ENCODE peak calls at places on chromosomes 1 and 21, in ten cellular contexts. R is midbrain; Q is iPS-NIHi11; N is iris pigment epithelial cell; Z is keratinocyte; I is thyroid gland; H is Peyer's patch; M is stimulated activated CD4-positive, alpha-beta T cell treated with anti-CD3 and anti-CD28 coated beads, Interleukin-12 subunit alpha, Interleukin-12 subunit beta, amount 100 ng/mL, for 4 hours; X is NCI-H1417 treated with DMSO at 0.1 percent for 48 hours; F is activated CD4-positive, alpha-beta T cell treated with anti-CD3 and anti-CD28 coated beads, Interleukin-2, amount 50 U/mL, for 1 hour. W is an unnamed sample.

GRCh38 chr1:9942399-9942938 is 722 bp downstream of the LZIC start:
- DNase-seq in M (no peak), H (no peak), Z (no peak), R (peak; percentile 9), I (peak; percentile 12), N (peak; percentile 62), F (no peak), X (no peak), Q (peak; percentile 55), W (no peak)

GRCh38 chr1:24193046-24193445 is 6.0 kb upstream of the IFNLR1 start:
- DNase-seq in X (no peak), Q (peak; percentile 72), F (no peak), I (no peak), R (no peak), Z (no peak), N (peak; percentile 46), H (no peak), M (no peak), W (no peak)

GRCh38 chr1:221887091-221887746 is 145.3 kb upstream of the DUSP10 start:
- DNase-seq in Z (peak; percentile 80), Q (peak; percentile 12), X (no peak), R (no peak), H (no peak), N (peak; percentile 73), M (no peak), F (no peak), I (peak; percentile 49), W (peak; percentile 25)

GRCh38 chr1:15094719-15095491 is 58.6 kb upstream of the TMEM51 start:
- DNase-seq in I (no peak), Q (no peak), R (no peak), M (no peak), F (no peak), H (no peak), Z (no peak), N (no peak), X (no peak), W (no peak)

GRCh38 chr1:21870611-21871010 is 58.5 kb downstream of the LDLRAD2 start:
- DNase-seq in X (no peak), Q (no peak), R (no peak), F (no peak), M (no peak), I (no peak), N (no peak), Z (no peak), H (no peak), W (no peak)

GRCh38 chr1:219066631-219067349 is 106.9 kb upstream of the LYPLAL1 start:
- DNase-seq in R (no peak), I (no peak), Z (no peak), F (no peak), N (peak; percentile 78), Q (peak; percentile 12), X (peak; percentile 6), H (no peak), M (no peak), W (no peak)

GRCh38 chr1:226546926-226547325 is 1.6 kb upstream of the STUM start:
- DNase-seq in Q (no peak), R (no peak), N (no peak), H (no peak), Z (no peak), X (no peak), I (no peak), F (no peak), M (no peak), W (no peak)

GRCh38 chr21:21114456-21114855 is 116.2 kb downstream of the NCAM2 start:
- DNase-seq in R (no peak), N (no peak), H (no peak), I (no peak), X (no peak), Q (no peak), Z (no peak), F (no peak), M (no peak), W (no peak)

GRCh38 chr1:19866758-19867157 is 15.4 kb upstream of the OTUD3 start:
- DNase-seq in H (no peak), R (no peak), Z (no peak), Q (peak; percentile 15), N (no peak), X (no peak), I (no peak), F (no peak), M (no peak), W (no peak)

GRCh38 chr1:210228158-210228557 is 4.4 kb upstream of the SERTAD4 start:
- DNase-seq in N (no peak), R (no peak), I (no peak), M (no peak), X (no peak), Z (no peak), F (no peak), Q (no peak), H (no peak), W (no peak)

W was measured in mucosa of descending colon.